ENCODE peak calls at places on chromosome 5, in six cellular contexts. O is fibroblast of pulmonary artery, I is progenitor cell of endocrine pancreas, Q is AG04450, J is mesothelial cell of epicardium, A is dorsolateral prefrontal cortex. G is an unnamed sample.

GRCh38 chr5:175469916-175470315 is 8.4 kb upstream of the SFXN1 start:
- DNase-seq in Q (no peak), I (no peak), O (no peak), J (no peak), A (no peak), G (no peak)

GRCh38 chr5:97071993-97072392 is 70.4 kb downstream of the LIX1 start:
- DNase-seq in A (no peak), I (no peak), Q (no peak), J (no peak), O (no peak), G (no peak)

GRCh38 chr5:67214713-67215591 is 18.4 kb upstream of the CD180 start:
- DNase-seq in Q (no peak), J (no peak), A (no peak), O (no peak), I (no peak), G (no peak)

GRCh38 chr5:80964919-80965318 is 4.8 kb downstream of the RASGRF2 start:
- DNase-seq in A (no peak), Q (no peak), J (no peak), I (no peak), O (no peak), G (no peak)

GRCh38 chr5:15529821-15530220 is 29.8 kb downstream of the FBXL7 start:
- DNase-seq in A (no peak), J (no peak), Q (no peak), O (peak), I (no peak), G (no peak)

GRCh38 chr5:163534476-163535172 is 29.2 kb downstream of the MAT2B start:
- DNase-seq in Q (no peak), I (no peak), A (no peak), O (no peak), J (no peak), G (no peak)

GRCh38 chr5:14185336-14186131 is 42.4 kb downstream of the TRIO start:
- DNase-seq in I (no peak), O (peak), A (no peak), J (no peak), Q (no peak), G (no peak)

GRCh38 chr5:148179234-148179824 is 11.0 kb downstream of the SPINK14 start:
- DNase-seq in O (peak), A (no peak), Q (peak), I (no peak), J (no peak), G (peak)

GRCh38 chr5:132915681-132916080 is 42.2 kb downstream of the LEAP2 start:
- DNase-seq in I (no peak), J (no peak), O (peak), Q (no peak), A (no peak), G (no peak)

GRCh38 chr5:15550502-15551115 is 50.6 kb downstream of the FBXL7 start:
- DNase-seq in O (peak), I (no peak), Q (no peak), A (no peak), J (no peak), G (no peak)

GRCh38 chr5:180810210-180811011 is 7.8 kb upstream of the MGAT1 start:
- DNase-seq in Q (peak), O (peak), I (peak), A (peak), J (peak), G (peak)

GRCh38 chr5:2737273-2738155 is 14.0 kb downstream of the IRX2 start:
- DNase-seq in Q (no peak), J (peak), I (no peak), A (no peak), O (no peak), G (no peak)

GRCh38 chr5:90554358-90555006 is 4.1 kb upstream of the ADGRV1 start:
- DNase-seq in O (no peak), A (no peak), J (no peak), I (no peak), Q (no peak), G (no peak)

GRCh38 chr5:58490397-58491072 is 700 bp upstream of the GAPT start:
- DNase-seq in O (no peak), J (no peak), Q (no peak), I (no peak), A (no peak), G (no peak)

GRCh38 chr5:157390179-157390923 is 69.7 kb upstream of the NIPAL4 start:
- DNase-seq in I (no peak), A (no peak), J (no peak), O (peak), Q (peak), G (no peak)

GRCh38 chr5:137997726-137998213 is 35.1 kb downstream of the FAM13B start:
- DNase-seq in I (no peak), Q (no peak), J (no peak), A (no peak), O (no peak), G (peak)

DNA sequence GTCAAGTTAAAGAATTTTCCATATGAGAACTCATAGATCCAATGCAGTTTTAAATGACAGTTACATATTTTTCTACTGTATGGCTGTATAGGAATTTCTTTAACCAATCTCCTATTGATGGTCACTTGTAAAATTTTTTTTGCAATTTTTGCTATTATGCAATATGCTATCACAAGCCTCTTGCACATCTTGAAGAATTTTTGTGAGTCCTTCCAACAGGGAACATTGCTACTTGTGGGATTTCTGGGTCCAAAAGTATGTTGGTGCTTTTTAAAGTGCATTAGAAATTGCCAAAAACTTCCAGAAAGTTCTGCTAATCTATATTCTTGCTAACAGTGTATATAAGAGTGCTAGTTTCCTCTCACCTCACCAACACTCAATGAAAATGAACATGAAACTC is 65.1 kb downstream of the NPR3 start:
- DNase-seq in O (no peak), J (no peak), I (no peak), A (no peak), Q (no peak), G (no peak)
- TF ChIP-seq CTCF in O (no peak), J (no peak), I (no peak), A (no peak), Q (no peak), G (no peak)

GRCh38 chr5:140951636-140952035 is 14.6 kb upstream of the PCDHAC2 start:
- DNase-seq in J (no peak), O (no peak), I (no peak), Q (no peak), A (no peak), G (no peak)

GRCh38 chr5:140953234-140953633 is 13.0 kb upstream of the PCDHAC2 start:
- DNase-seq in Q (no peak), A (no peak), O (no peak), J (no peak), I (no peak), G (no peak)
- TF ChIP-seq CTCF in Q (no peak), A (no peak), O (no peak), J (no peak), I (no peak), G (no peak)

GRCh38 chr5:23840083-23840482 is 332.7 kb downstream of the PRDM9 start:
- DNase-seq in I (no peak), O (peak), A (no peak), Q (no peak), J (no peak), G (no peak)
- TF ChIP-seq CTCF in I (peak), O (no peak), A (peak), Q (no peak), J (no peak), G (no peak)

DNA sequence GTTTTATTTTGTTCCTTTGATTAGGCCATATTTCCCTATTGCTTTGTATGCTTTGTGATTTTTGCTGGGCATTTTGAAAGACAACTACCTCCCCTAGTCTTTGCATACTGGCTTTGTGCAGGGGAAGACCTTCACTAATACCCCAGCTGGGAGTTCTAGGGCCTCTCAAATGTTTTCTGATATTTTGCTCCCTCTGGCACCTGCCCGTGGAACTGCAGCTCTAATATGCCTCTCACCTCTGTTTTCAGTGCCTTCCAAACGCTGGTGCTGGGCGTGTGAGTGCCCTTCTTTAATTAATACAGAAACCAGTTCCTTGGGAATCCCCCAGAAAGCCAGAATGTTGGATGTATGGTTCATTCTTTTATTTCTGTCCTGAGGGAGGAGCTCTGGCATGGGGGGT is 204.5 kb downstream of the COMMD10 start:
- DNase-seq in O (no peak), A (no peak), J (no peak), Q (no peak), I (no peak), G (no peak)
- TF ChIP-seq CTCF in O (no peak), A (no peak), J (no peak), Q (peak), I (no peak), G (no peak)

GRCh38 chr5:93899026-93899600 is 157.7 kb upstream of the POU5F2 start:
- DNase-seq in Q (no peak), J (no peak), I (no peak), A (no peak), O (peak), G (peak)
- TF ChIP-seq CTCF in Q (peak), J (peak), I (peak), A (peak), O (peak), G (peak)

DNA sequence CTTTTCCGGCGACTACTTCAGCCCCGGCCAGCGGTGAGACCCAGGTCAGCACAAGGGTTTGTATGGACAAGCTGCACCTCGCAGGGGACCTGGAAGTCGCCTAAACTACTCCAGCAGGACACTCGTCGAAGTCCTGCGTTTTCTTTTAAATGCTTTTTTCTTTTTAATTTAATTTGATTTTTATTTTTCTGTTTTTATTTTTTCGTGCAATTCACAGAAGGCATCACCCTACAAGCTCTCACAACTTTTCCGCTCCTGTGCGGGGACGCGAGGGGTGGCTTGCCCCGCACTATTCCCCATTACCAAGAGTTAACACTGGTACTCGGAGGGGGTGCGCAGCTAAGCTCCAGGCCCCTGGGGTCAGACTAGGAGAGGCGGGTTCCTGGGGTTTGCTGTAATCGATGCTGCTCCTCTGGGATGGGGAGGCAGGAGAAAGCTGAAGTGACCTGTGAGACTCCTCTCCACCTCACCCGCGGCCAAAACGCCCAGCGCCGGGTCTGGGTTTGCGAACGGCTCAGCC is 1.3 kb downstream of the EDIL3 start:
- DNase-seq in I (no peak), Q (no peak), O (no peak), J (no peak), A (no peak), G (peak)
- TF ChIP-seq CTCF in I (no peak), Q (no peak), O (no peak), J (no peak), A (no peak), G (no peak)

DNA sequence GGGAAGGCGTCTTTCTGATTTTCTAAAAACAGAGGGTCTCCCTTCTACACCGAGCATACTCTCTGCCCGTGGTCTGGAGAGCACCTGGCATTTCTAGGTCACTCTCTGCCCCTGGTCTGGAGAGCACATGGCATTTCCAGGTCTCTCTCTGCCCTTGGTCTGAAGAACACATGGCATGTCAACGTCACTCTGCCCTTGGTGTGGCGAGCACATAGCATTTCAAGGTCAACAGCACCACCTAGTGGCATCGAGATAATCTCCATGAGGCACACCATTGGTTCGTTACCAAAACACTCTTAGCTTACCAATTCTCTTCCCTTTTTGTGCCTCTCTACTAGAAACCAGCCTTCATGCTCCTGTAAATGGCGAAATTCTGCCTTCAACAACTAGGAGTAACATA is 616.5 kb upstream of the NUDT12 start:
- DNase-seq in J (no peak), O (peak), Q (no peak), I (no peak), A (no peak), G (peak)
- TF ChIP-seq CTCF in J (no peak), O (peak), Q (peak), I (peak), A (peak), G (no peak)

DNA sequence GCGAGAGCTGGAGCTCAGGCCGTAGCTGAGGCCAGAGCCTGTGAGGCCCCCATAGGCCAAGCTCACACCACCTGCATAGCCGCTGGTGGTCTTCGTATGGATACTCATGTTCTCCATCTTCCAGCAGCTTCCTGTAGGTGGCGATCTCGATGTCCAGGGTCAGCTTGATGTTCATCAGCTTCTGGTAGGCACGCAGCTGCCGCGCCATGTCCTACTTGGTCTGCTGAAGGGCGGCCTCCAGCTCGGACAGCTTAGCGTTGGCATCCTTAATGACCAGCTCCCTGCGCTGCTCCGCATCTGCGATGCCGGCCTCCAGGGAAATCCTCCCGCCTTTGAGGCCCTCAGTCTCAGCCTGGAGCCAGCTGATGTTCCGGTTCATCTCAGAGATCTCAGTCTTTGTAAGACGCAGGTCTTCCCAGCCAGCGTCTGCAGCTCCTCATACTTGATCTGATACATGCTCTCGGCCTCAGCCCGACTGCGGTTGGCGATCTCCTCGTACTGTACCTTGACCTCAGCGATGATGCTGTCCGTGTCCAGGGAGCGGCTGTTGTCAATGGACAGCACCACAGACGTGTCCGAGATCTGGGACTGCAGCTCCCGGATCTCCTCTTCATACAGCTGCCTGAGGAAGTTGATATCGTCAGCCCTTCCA is 172.1 kb downstream of the PPP2R2B start:
- DNase-seq in J (no peak), Q (no peak), A (no peak), O (no peak), I (no peak), G (no peak)
- TF ChIP-seq CTCF in J (no peak), Q (no peak), A (no peak), O (no peak), I (no peak), G (no peak)

GRCh38 chr5:149265559-149265958 is 6.1 kb upstream of the AFAP1L1 start:
- DNase-seq in O (peak), Q (no peak), I (no peak), A (no peak), J (no peak), G (no peak)
- TF ChIP-seq CTCF in O (peak), Q (peak), I (peak), A (peak), J (no peak), G (no peak)

GRCh38 chr5:37900692-37901091 is 60.9 kb upstream of the GDNF start:
- DNase-seq in Q (no peak), J (no peak), O (peak), I (no peak), A (peak), G (no peak)
- TF ChIP-seq CTCF in Q (peak), J (no peak), O (peak), I (no peak), A (peak), G (no peak)

G was measured in GM20000.